ENCODE peak calls at places on chromosomes 4 and X, in ten cellular contexts. P, Z, R, T, K, A, O, H, F and D are unnamed samples.
A peak's percentile ranks its signal among the peaks of the same experiment; 100 is the strongest.

GRCh38 chr4:119678761-119679160 is 50.2 kb upstream of the PDE5A start:
- DNase-seq in P (no peak), Z (no peak), R (no peak), T (no peak), K (no peak), A (no peak), O (no peak), H (no peak), F (no peak), D (no peak)

GRCh38 chr4:139440971-139441370 is 12.9 kb upstream of the RAB33B start:
- DNase-seq in P (no peak), Z (no peak), R (no peak), T (no peak), K (no peak), A (no peak), O (no peak), H (no peak), F (no peak), D (no peak)

GRCh38 chrX:155026727-155027508 is at the start of gene FUNDC2:
- DNase-seq in P (peak; percentile 86), Z (peak; percentile 83), R (peak; percentile 93), T (peak; percentile 93), K (peak; percentile 92), A (peak; percentile 89), O (peak; percentile 98), H (peak; percentile 87), F (peak; percentile 91), D (peak; percentile 94)

GRCh38 chr4:102420563-102421221 is 75.4 kb upstream of the SLC39A8 start:
- DNase-seq in P (no peak), Z (no peak), R (no peak), T (no peak), K (no peak), A (no peak), O (no peak), H (no peak), F (no peak), D (no peak)

GRCh38 chr4:23931489-23931830 is 41.6 kb upstream of the PPARGC1A start:
- DNase-seq in P (no peak), Z (no peak), R (no peak), T (no peak), K (no peak), A (no peak), O (no peak), H (no peak), F (no peak), D (no peak)

GRCh38 chr4:172547724-172548123 is 620.9 kb upstream of the GALNT7 start:
- DNase-seq in P (no peak), Z (no peak), R (no peak), T (no peak), K (no peak), A (no peak), O (no peak), H (no peak), F (no peak), D (no peak)

GRCh38 chr4:113657834-113658233 is 103.7 kb downstream of the CAMK2D start:
- DNase-seq in P (peak; percentile 39), Z (no peak), R (no peak), T (no peak), K (no peak), A (no peak), O (no peak), H (no peak), F (no peak), D (no peak)

GRCh38 chrX:14356401-14356800 is 172.9 kb upstream of the GLRA2 start:
- DNase-seq in P (peak; percentile 7), Z (no peak), R (no peak), T (no peak), K (no peak), A (no peak), O (no peak), H (no peak), F (no peak), D (no peak)

GRCh38 chrX:108439961-108440696 is 491 bp downstream of the COL4A5 start:
- DNase-seq in P (no peak), Z (no peak), R (peak; percentile 64), T (no peak), K (no peak), A (no peak), O (no peak), H (no peak), F (no peak), D (no peak)

GRCh38 chrX:22526339-22526738 is 253.6 kb downstream of the CBLL2 start:
- DNase-seq in P (peak; percentile 65), Z (no peak), R (no peak), T (peak; percentile 32), K (no peak), A (no peak), O (no peak), H (no peak), F (peak; percentile 56), D (no peak)

GRCh38 chrX:129663171-129663570 is 8.4 kb upstream of the APLN start:
- DNase-seq in P (no peak), Z (no peak), R (no peak), T (no peak), K (no peak), A (no peak), O (no peak), H (no peak), F (no peak), D (no peak)

GRCh38 chrX:88416002-88416401 is 331.0 kb upstream of the CPXCR1 start:
- DNase-seq in P (no peak), Z (no peak), R (no peak), T (no peak), K (no peak), A (no peak), O (no peak), H (no peak), F (no peak), D (no peak)

GRCh38 chr4:107252621-107253020 is 216.5 kb upstream of the DKK2 start:
- DNase-seq in P (no peak), Z (no peak), R (peak; percentile 23), T (no peak), K (no peak), A (no peak), O (no peak), H (no peak), F (no peak), D (no peak)

GRCh38 chrX:42241421-42241820 is 318.1 kb upstream of the CASK start:
- DNase-seq in P (no peak), Z (no peak), R (no peak), T (no peak), K (no peak), A (no peak), O (no peak), H (no peak), F (no peak), D (no peak)

GRCh38 chrX:10007604-10008003 is 40.4 kb downstream of the CLDN34 start:
- DNase-seq in P (no peak), Z (no peak), R (no peak), T (no peak), K (no peak), A (no peak), O (no peak), H (no peak), F (no peak), D (no peak)

GRCh38 chr4:124212835-124213640 is 499.5 kb downstream of the ANKRD50 start:
- DNase-seq in P (no peak), Z (no peak), R (no peak), T (no peak), K (no peak), A (no peak), O (no peak), H (no peak), F (no peak), D (no peak)

GRCh38 chrX:40474205-40474626 is 106.6 kb upstream of the ATP6AP2 start:
- DNase-seq in P (peak; percentile 21), Z (no peak), R (peak; percentile 93), T (peak; percentile 8), K (no peak), A (no peak), O (no peak), H (no peak), F (no peak), D (no peak)

GRCh38 chrX:24268786-24269185 is 45.1 kb downstream of the SUPT20HL2 start:
- DNase-seq in P (no peak), Z (no peak), R (no peak), T (no peak), K (no peak), A (no peak), O (no peak), H (no peak), F (no peak), D (no peak)

GRCh38 chr4:2432991-2433530 is 14.3 kb downstream of the CFAP99 start:
- DNase-seq in P (no peak), Z (peak; percentile 62), R (no peak), T (no peak), K (no peak), A (no peak), O (no peak), H (no peak), F (no peak), D (no peak)

GRCh38 chrX:84216406-84216805 is 28.4 kb upstream of the RPS6KA6 start:
- DNase-seq in P (no peak), Z (no peak), R (no peak), T (no peak), K (no peak), A (no peak), O (no peak), H (no peak), F (no peak), D (no peak)

GRCh38 chr4:43496188-43496587 is 603.7 kb downstream of the GRXCR1 start:
- DNase-seq in P (no peak), Z (no peak), R (no peak), T (no peak), K (no peak), A (no peak), O (no peak), H (no peak), F (no peak), D (no peak)

GRCh38 chr4:87732033-87732770 is 67.2 kb upstream of the IBSP start:
- DNase-seq in P (no peak), Z (no peak), R (no peak), T (no peak), K (no peak), A (no peak), O (no peak), H (no peak), F (no peak), D (no peak)

GRCh38 chr4:61533140-61533539 is 333.0 kb downstream of the ADGRL3 start:
- DNase-seq in P (peak; percentile 52), Z (no peak), R (no peak), T (no peak), K (no peak), A (no peak), O (no peak), H (no peak), F (no peak), D (no peak)

GRCh38 chr4:73620115-73620792 is at the start of gene RASSF6:
- DNase-seq in P (peak; percentile 65), Z (no peak), R (peak; percentile 73), T (no peak), K (no peak), A (no peak), O (no peak), H (no peak), F (no peak), D (no peak)

GRCh38 chrX:154592505-154592904 is 7.6 kb downstream of the CTAG1A start:
- DNase-seq in P (no peak), Z (no peak), R (no peak), T (no peak), K (no peak), A (no peak), O (peak; percentile 57), H (no peak), F (no peak), D (no peak)

GRCh38 chrX:108036298-108036973 is 8.4 kb upstream of the VSIG1 start:
- DNase-seq in P (peak; percentile 89), Z (no peak), R (no peak), T (no peak), K (no peak), A (no peak), O (no peak), H (no peak), F (no peak), D (no peak)

GRCh38 chrX:135411893-135412292 is 9.9 kb upstream of the SMIM10L2A start:
- DNase-seq in P (no peak), Z (no peak), R (no peak), T (no peak), K (no peak), A (no peak), O (no peak), H (no peak), F (no peak), D (no peak)

GRCh38 chr4:174633399-174633798 is 111.1 kb upstream of the HPGD start:
- DNase-seq in P (no peak), Z (no peak), R (no peak), T (no peak), K (no peak), A (no peak), O (no peak), H (no peak), F (no peak), D (no peak)